ENCODE peak calls at places on chromosomes 2 and 18, in eight cellular contexts. G, V, S, T, U, E, Y and P are unnamed samples.

GRCh38 chr2:151518802-151519201 is 109.1 kb downstream of the RIF1 start:
- DNase-seq in G (no peak), E (no peak), T (no peak), S (no peak), Y (peak), U (no peak), V (no peak), P (no peak)

GRCh38 chr2:128380061-128380889 is 61.6 kb upstream of the HS6ST1 start:
- DNase-seq in S (no peak), G (no peak), E (no peak), T (no peak), V (no peak), U (no peak), Y (no peak), P (no peak)

GRCh38 chr2:153622285-153622684 is 143.7 kb upstream of the RPRM start:
- DNase-seq in V (no peak), T (no peak), S (no peak), U (no peak), E (peak), Y (no peak), G (no peak), P (no peak)

GRCh38 chr2:73253901-73254300 is 19.8 kb downstream of the CCT7 start:
- DNase-seq in G (no peak), V (no peak), Y (no peak), T (no peak), U (no peak), S (no peak), E (no peak), P (no peak)

GRCh38 chr18:30245756-30246515 is 796.6 kb downstream of the DSC3 start:
- DNase-seq in E (no peak), T (no peak), S (no peak), V (no peak), U (no peak), G (no peak), Y (no peak), P (no peak)

GRCh38 chr18:36153203-36153602 is 23.5 kb downstream of the ELP2 start:
- DNase-seq in Y (peak), E (no peak), T (no peak), G (no peak), S (no peak), V (no peak), U (peak), P (no peak)

GRCh38 chr18:52219102-52219501 is 120.9 kb upstream of the DCC start:
- DNase-seq in S (no peak), V (no peak), E (no peak), Y (no peak), T (no peak), U (peak), G (no peak), P (no peak)

GRCh38 chr2:218291934-218292699 is at the start of gene TMBIM1:
- DNase-seq in S (peak), Y (peak), U (peak), E (peak), V (peak), G (peak), T (peak), P (peak)

GRCh38 chr2:106596844-106597243 is 109.7 kb downstream of the CD8B2 start:
- DNase-seq in Y (no peak), S (no peak), V (no peak), E (peak), U (no peak), G (no peak), T (no peak), P (no peak)

GRCh38 chr18:59359576-59359952 is 499 bp upstream of the LMAN1 start:
- DNase-seq in V (no peak), E (no peak), G (no peak), U (no peak), S (no peak), T (peak), Y (no peak), P (no peak)

GRCh38 chr2:25305809-25306208 is 35.9 kb downstream of the DNMT3A start:
- DNase-seq in U (peak), G (no peak), S (no peak), Y (no peak), E (no peak), T (no peak), V (no peak), P (peak)

GRCh38 chr2:227406177-227407031 is 18.7 kb upstream of the SCYGR1 start:
- DNase-seq in G (no peak), V (peak), Y (peak), E (peak), T (no peak), S (no peak), U (peak), P (peak)

GRCh38 chr2:63721082-63721424 is 120.6 kb upstream of the UGP2 start:
- DNase-seq in G (no peak), S (no peak), U (no peak), V (no peak), E (no peak), Y (no peak), T (no peak), P (no peak)

GRCh38 chr18:73715228-73715670 is 432.4 kb downstream of the FBXO15 start:
- DNase-seq in T (no peak), G (no peak), V (no peak), U (no peak), E (no peak), S (no peak), Y (no peak), P (no peak)

GRCh38 chr2:216235462-216235861 is 126.3 kb downstream of the XRCC5 start:
- DNase-seq in E (no peak), Y (no peak), U (no peak), V (no peak), S (no peak), G (no peak), T (no peak), P (no peak)

GRCh38 chr2:109120166-109120565 is 8.8 kb upstream of the SH3RF3 start:
- DNase-seq in Y (no peak), E (no peak), G (no peak), T (no peak), S (no peak), V (no peak), U (no peak), P (no peak)

GRCh38 chr18:56248613-56249235 is 389.7 kb downstream of the TXNL1 start:
- DNase-seq in U (no peak), E (no peak), V (no peak), T (no peak), G (peak), Y (no peak), S (no peak), P (no peak)

GRCh38 chr2:172525601-172526000 is 30.3 kb upstream of the PDK1 start:
- DNase-seq in G (no peak), Y (no peak), U (no peak), E (peak), T (no peak), S (no peak), V (no peak), P (no peak)

GRCh38 chr18:10752407-10752806 is 226.6 kb downstream of the NAPG start:
- DNase-seq in T (no peak), G (no peak), Y (no peak), E (no peak), V (no peak), U (peak), S (no peak), P (no peak)

GRCh38 chr2:117832332-117832731 is 17.8 kb downstream of the DDX18 start:
- DNase-seq in Y (no peak), E (no peak), V (no peak), U (no peak), G (no peak), T (no peak), S (no peak), P (no peak)

GRCh38 chr2:122500316-122501105 is 745.1 kb downstream of the TSN start:
- DNase-seq in S (no peak), Y (no peak), T (no peak), E (no peak), G (no peak), V (no peak), U (no peak), P (no peak)

GRCh38 chr18:32899819-32900218 is 127.0 kb upstream of the KLHL14 start:
- DNase-seq in S (no peak), T (no peak), E (no peak), U (peak), Y (peak), G (no peak), V (no peak), P (no peak)